ENCODE peak calls at places on chromosomes 6 and 20, in ten cellular contexts. One of them, this sample, is unnamed.

GRCh38 chr6:144156991-144157390 is 6.7 kb downstream of the STX11 start:
- DNase-seq in brain microvascular endothelial cell: no peak
- DNase-seq in endothelial cell of umbilical vein: peak; percentile 80
- DNase-seq in kidney: no peak
- DNase-seq in dorsolateral prefrontal cortex: no peak
- DNase-seq in lower lobe of right lung: no peak
- DNase-seq in CD8-positive, alpha-beta T cell: no peak
- DNase-seq in cardiac muscle cell: no peak
- DNase-seq in H9: peak; percentile 33
- DNase-seq in heart right ventricle: no peak
- DNase-seq in this sample: no peak

GRCh38 chr6:148521158-148521557 is 178.5 kb downstream of the SASH1 start:
- DNase-seq in endothelial cell of umbilical vein: no peak
- DNase-seq in kidney: no peak
- DNase-seq in lower lobe of right lung: no peak
- DNase-seq in heart right ventricle: no peak
- DNase-seq in brain microvascular endothelial cell: no peak
- DNase-seq in cardiac muscle cell: no peak
- DNase-seq in CD8-positive, alpha-beta T cell: no peak
- DNase-seq in H9: no peak
- DNase-seq in dorsolateral prefrontal cortex: no peak
- DNase-seq in this sample: no peak

GRCh38 chr6:37710616-37711015 is 12.9 kb upstream of the MDGA1 start:
- DNase-seq in cardiac muscle cell: no peak
- DNase-seq in brain microvascular endothelial cell: no peak
- DNase-seq in dorsolateral prefrontal cortex: no peak
- DNase-seq in endothelial cell of umbilical vein: no peak
- DNase-seq in CD8-positive, alpha-beta T cell: no peak
- DNase-seq in heart right ventricle: no peak
- DNase-seq in H9: no peak
- DNase-seq in lower lobe of right lung: no peak
- DNase-seq in kidney: no peak
- DNase-seq in this sample: no peak

GRCh38 chr6:26502169-26502568 is 2.1 kb downstream of the BTN1A1 start:
- DNase-seq in dorsolateral prefrontal cortex: no peak
- DNase-seq in cardiac muscle cell: no peak
- DNase-seq in kidney: no peak
- DNase-seq in lower lobe of right lung: no peak
- DNase-seq in heart right ventricle: no peak
- DNase-seq in endothelial cell of umbilical vein: no peak
- DNase-seq in CD8-positive, alpha-beta T cell: no peak
- DNase-seq in H9: no peak
- DNase-seq in brain microvascular endothelial cell: no peak
- DNase-seq in this sample: no peak

GRCh38 chr6:15369838-15370237 is 124.0 kb downstream of the JARID2 start:
- DNase-seq in H9: no peak
- DNase-seq in brain microvascular endothelial cell: no peak
- DNase-seq in CD8-positive, alpha-beta T cell: no peak
- DNase-seq in dorsolateral prefrontal cortex: no peak
- DNase-seq in kidney: no peak
- DNase-seq in heart right ventricle: no peak
- DNase-seq in cardiac muscle cell: no peak
- DNase-seq in endothelial cell of umbilical vein: no peak
- DNase-seq in lower lobe of right lung: no peak
- DNase-seq in this sample: no peak

GRCh38 chr6:88263591-88263990 is 97.4 kb upstream of the CNR1 start:
- DNase-seq in CD8-positive, alpha-beta T cell: no peak
- DNase-seq in kidney: no peak
- DNase-seq in brain microvascular endothelial cell: no peak
- DNase-seq in dorsolateral prefrontal cortex: no peak
- DNase-seq in endothelial cell of umbilical vein: no peak
- DNase-seq in H9: peak; percentile 53
- DNase-seq in heart right ventricle: no peak
- DNase-seq in cardiac muscle cell: peak; percentile 12
- DNase-seq in lower lobe of right lung: no peak
- DNase-seq in this sample: no peak

GRCh38 chr20:21571841-21572690 is 58.2 kb upstream of the NKX2-2 start:
- DNase-seq in endothelial cell of umbilical vein: peak; percentile 18
- DNase-seq in lower lobe of right lung: no peak
- DNase-seq in dorsolateral prefrontal cortex: peak; percentile 10
- DNase-seq in CD8-positive, alpha-beta T cell: no peak
- DNase-seq in kidney: no peak
- DNase-seq in cardiac muscle cell: peak; percentile 6
- DNase-seq in heart right ventricle: no peak
- DNase-seq in brain microvascular endothelial cell: no peak
- DNase-seq in H9: no peak
- DNase-seq in this sample: peak; percentile 21

GRCh38 chr6:11972806-11973205 is 39.3 kb upstream of the HIVEP1 start:
- DNase-seq in CD8-positive, alpha-beta T cell: no peak
- DNase-seq in dorsolateral prefrontal cortex: no peak
- DNase-seq in cardiac muscle cell: no peak
- DNase-seq in endothelial cell of umbilical vein: no peak
- DNase-seq in H9: no peak
- DNase-seq in brain microvascular endothelial cell: no peak
- DNase-seq in lower lobe of right lung: no peak
- DNase-seq in kidney: no peak
- DNase-seq in heart right ventricle: no peak
- DNase-seq in this sample: no peak

GRCh38 chr6:42428326-42429041 is 23.2 kb downstream of the TRERF1 start:
- DNase-seq in H9: no peak
- DNase-seq in heart right ventricle: peak; percentile 64
- DNase-seq in CD8-positive, alpha-beta T cell: no peak
- DNase-seq in brain microvascular endothelial cell: no peak
- DNase-seq in lower lobe of right lung: no peak
- DNase-seq in dorsolateral prefrontal cortex: no peak
- DNase-seq in endothelial cell of umbilical vein: no peak
- DNase-seq in cardiac muscle cell: peak; percentile 43
- DNase-seq in kidney: peak; percentile 86
- DNase-seq in this sample: no peak

DNA sequence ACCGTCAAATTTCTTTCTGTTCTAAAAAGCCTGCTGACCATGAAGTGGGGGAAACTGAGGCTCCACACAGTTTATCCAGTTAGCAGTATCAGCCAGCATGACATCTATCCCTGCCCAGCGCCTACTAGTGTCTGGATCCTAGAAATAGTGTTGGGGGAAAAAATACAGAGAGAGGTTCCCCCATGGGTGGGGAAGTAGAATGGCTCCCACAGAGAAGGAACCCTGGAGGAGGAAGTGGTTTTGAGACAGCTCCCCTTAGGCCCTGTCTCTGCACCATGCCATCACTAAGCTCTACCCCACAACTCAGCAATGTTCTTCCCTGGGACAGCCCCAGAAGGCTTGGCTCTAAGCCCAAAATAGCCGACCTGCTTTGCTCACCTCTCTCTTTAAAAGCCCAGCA is 153.4 kb downstream of the MBOAT1 start:
- DNase-seq in heart right ventricle: no peak
- DNase-seq in lower lobe of right lung: no peak
- DNase-seq in cardiac muscle cell: no peak
- DNase-seq in brain microvascular endothelial cell: no peak
- DNase-seq in endothelial cell of umbilical vein: no peak
- DNase-seq in dorsolateral prefrontal cortex: no peak
- DNase-seq in H9: no peak
- DNase-seq in kidney: no peak
- DNase-seq in CD8-positive, alpha-beta T cell: no peak
- DNase-seq in this sample: no peak
- TF ChIP-seq CTCF in heart right ventricle: no peak
- TF ChIP-seq CTCF in lower lobe of right lung: no peak
- TF ChIP-seq CTCF in cardiac muscle cell: no peak
- TF ChIP-seq CTCF in brain microvascular endothelial cell: no peak
- TF ChIP-seq CTCF in endothelial cell of umbilical vein: no peak
- TF ChIP-seq CTCF in dorsolateral prefrontal cortex: no peak
- TF ChIP-seq CTCF in H9: peak; percentile 16
- TF ChIP-seq CTCF in kidney: no peak
- TF ChIP-seq CTCF in CD8-positive, alpha-beta T cell: no peak
- TF ChIP-seq CTCF in this sample: no peak

GRCh38 chr6:138229663-138230194 is 11.4 kb upstream of the PBOV1 start:
- DNase-seq in dorsolateral prefrontal cortex: no peak
- DNase-seq in H9: no peak
- DNase-seq in CD8-positive, alpha-beta T cell: no peak
- DNase-seq in endothelial cell of umbilical vein: no peak
- DNase-seq in brain microvascular endothelial cell: no peak
- DNase-seq in heart right ventricle: no peak
- DNase-seq in lower lobe of right lung: no peak
- DNase-seq in kidney: no peak
- DNase-seq in cardiac muscle cell: no peak
- DNase-seq in this sample: no peak

GRCh38 chr6:138231399-138231886 is 13.2 kb upstream of the PBOV1 start:
- DNase-seq in H9: no peak
- DNase-seq in endothelial cell of umbilical vein: peak; percentile 56
- DNase-seq in cardiac muscle cell: no peak
- DNase-seq in brain microvascular endothelial cell: no peak
- DNase-seq in dorsolateral prefrontal cortex: no peak
- DNase-seq in lower lobe of right lung: no peak
- DNase-seq in heart right ventricle: no peak
- DNase-seq in kidney: no peak
- DNase-seq in CD8-positive, alpha-beta T cell: no peak
- DNase-seq in this sample: no peak

GRCh38 chr6:138234363-138234762 is 16.1 kb upstream of the PBOV1 start:
- DNase-seq in heart right ventricle: no peak
- DNase-seq in lower lobe of right lung: no peak
- DNase-seq in H9: no peak
- DNase-seq in brain microvascular endothelial cell: no peak
- DNase-seq in cardiac muscle cell: no peak
- DNase-seq in kidney: no peak
- DNase-seq in CD8-positive, alpha-beta T cell: no peak
- DNase-seq in dorsolateral prefrontal cortex: no peak
- DNase-seq in endothelial cell of umbilical vein: no peak
- DNase-seq in this sample: peak; percentile 17

GRCh38 chr6:138229072-138229471 is 10.8 kb upstream of the PBOV1 start:
- DNase-seq in H9: no peak
- DNase-seq in kidney: no peak
- DNase-seq in lower lobe of right lung: no peak
- DNase-seq in brain microvascular endothelial cell: no peak
- DNase-seq in dorsolateral prefrontal cortex: no peak
- DNase-seq in CD8-positive, alpha-beta T cell: no peak
- DNase-seq in endothelial cell of umbilical vein: no peak
- DNase-seq in cardiac muscle cell: no peak
- DNase-seq in heart right ventricle: no peak
- DNase-seq in this sample: no peak

DNA sequence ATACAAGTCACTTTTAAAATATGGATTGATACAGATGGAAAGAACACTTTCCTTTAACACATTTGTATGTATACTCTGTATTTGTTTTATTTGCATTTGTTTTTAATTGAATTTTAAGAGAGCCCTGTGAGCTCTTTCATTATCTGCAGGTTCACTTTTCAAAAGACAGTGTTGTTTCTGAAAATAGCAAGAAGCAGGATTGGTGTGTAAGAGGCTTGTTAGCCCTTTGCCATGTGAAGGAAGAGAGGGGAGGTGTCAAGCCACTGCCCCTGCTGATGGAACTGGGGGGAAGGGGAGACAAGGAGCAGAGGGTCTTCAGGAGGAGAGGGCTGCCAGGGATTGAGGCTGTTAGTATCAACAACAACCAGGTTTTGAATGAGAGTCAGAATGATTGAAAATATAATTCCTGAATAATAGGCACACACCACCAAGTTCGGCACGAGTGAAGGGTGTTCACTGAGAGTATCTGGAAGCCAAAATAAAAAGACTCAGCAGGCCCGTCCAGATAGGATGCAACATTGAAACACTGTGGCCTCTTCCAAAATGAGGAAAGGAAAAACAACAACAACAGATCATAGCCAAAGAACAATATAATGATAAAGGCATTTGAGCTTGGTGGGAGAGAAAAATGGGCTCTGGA is 12.6 kb upstream of the PBOV1 start:
- DNase-seq in endothelial cell of umbilical vein: no peak
- DNase-seq in heart right ventricle: no peak
- DNase-seq in cardiac muscle cell: no peak
- DNase-seq in brain microvascular endothelial cell: no peak
- DNase-seq in CD8-positive, alpha-beta T cell: no peak
- DNase-seq in H9: no peak
- DNase-seq in dorsolateral prefrontal cortex: no peak
- DNase-seq in lower lobe of right lung: no peak
- DNase-seq in kidney: no peak
- DNase-seq in this sample: no peak
- H3K27ac ChIP-seq in endothelial cell of umbilical vein: peak overlapping the region; percentile 45
- H3K27ac ChIP-seq in heart right ventricle: no peak overlapping the region
- H3K27ac ChIP-seq in cardiac muscle cell: no peak overlapping the region
- H3K27ac ChIP-seq in brain microvascular endothelial cell: no peak overlapping the region
- H3K27ac ChIP-seq in CD8-positive, alpha-beta T cell: no peak overlapping the region
- H3K27ac ChIP-seq in H9: no peak overlapping the region
- H3K27ac ChIP-seq in dorsolateral prefrontal cortex: peak overlapping the region; percentile 51
- H3K27ac ChIP-seq in lower lobe of right lung: no peak overlapping the region
- H3K27ac ChIP-seq in kidney: no peak overlapping the region
- H3K27ac ChIP-seq in this sample: no peak overlapping the region

DNA sequence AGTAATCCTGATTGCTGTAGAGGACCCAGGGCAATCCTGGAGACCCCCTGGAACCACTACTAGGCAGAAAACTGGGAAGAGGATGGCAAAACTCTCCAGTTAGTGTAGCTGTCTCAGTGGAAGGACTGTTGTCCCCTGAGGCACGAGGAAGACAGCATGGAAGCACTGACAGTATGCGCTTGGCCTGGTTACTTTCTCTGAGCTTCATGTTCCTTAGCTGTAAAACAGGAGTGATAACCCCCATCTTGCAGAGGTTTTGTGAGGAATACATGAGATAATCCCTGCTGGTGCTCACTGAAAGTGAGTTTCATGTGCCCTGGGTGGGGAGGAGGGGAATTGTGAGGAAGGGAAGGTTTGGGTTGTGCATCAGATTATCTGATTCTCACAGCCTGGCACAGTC is 3.2 kb downstream of the NT5E start:
- DNase-seq in brain microvascular endothelial cell: no peak
- DNase-seq in CD8-positive, alpha-beta T cell: no peak
- DNase-seq in dorsolateral prefrontal cortex: no peak
- DNase-seq in lower lobe of right lung: no peak
- DNase-seq in endothelial cell of umbilical vein: no peak
- DNase-seq in kidney: no peak
- DNase-seq in H9: no peak
- DNase-seq in cardiac muscle cell: no peak
- DNase-seq in heart right ventricle: no peak
- DNase-seq in this sample: no peak
- TF ChIP-seq CTCF in brain microvascular endothelial cell: no peak
- TF ChIP-seq CTCF in CD8-positive, alpha-beta T cell: no peak
- TF ChIP-seq CTCF in dorsolateral prefrontal cortex: no peak
- TF ChIP-seq CTCF in lower lobe of right lung: no peak
- TF ChIP-seq CTCF in endothelial cell of umbilical vein: no peak
- TF ChIP-seq CTCF in kidney: no peak
- TF ChIP-seq CTCF in H9: no peak
- TF ChIP-seq CTCF in cardiac muscle cell: no peak
- TF ChIP-seq CTCF in heart right ventricle: no peak
- TF ChIP-seq CTCF in this sample: no peak

DNA sequence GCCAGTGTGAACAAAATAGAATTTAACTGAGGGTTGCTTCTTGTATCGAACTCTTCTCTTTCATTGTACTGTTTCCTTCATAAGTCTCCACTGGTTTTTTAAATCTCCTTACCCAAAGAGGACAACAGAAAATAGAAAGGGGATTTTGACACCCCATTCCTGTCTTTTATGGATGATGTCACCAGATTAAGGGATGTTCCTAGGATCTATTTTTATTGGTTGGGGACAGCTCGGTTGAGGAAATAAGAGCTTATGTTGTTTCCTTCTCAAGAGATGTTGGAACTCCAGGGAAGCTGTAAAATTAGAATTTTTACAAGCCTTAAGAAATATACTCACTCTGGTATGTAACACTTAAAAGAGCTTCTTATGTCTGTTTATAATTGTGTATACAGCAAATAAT is 171.5 kb downstream of the PHF3 start:
- DNase-seq in cardiac muscle cell: no peak
- DNase-seq in brain microvascular endothelial cell: no peak
- DNase-seq in dorsolateral prefrontal cortex: no peak
- DNase-seq in CD8-positive, alpha-beta T cell: no peak
- DNase-seq in lower lobe of right lung: no peak
- DNase-seq in endothelial cell of umbilical vein: no peak
- DNase-seq in kidney: no peak
- DNase-seq in H9: no peak
- DNase-seq in heart right ventricle: no peak
- DNase-seq in this sample: no peak
- H3K27ac ChIP-seq in cardiac muscle cell: no peak overlapping the region
- H3K27ac ChIP-seq in brain microvascular endothelial cell: peak overlapping the region; percentile 88
- H3K27ac ChIP-seq in dorsolateral prefrontal cortex: no peak overlapping the region
- H3K27ac ChIP-seq in CD8-positive, alpha-beta T cell: no peak overlapping the region
- H3K27ac ChIP-seq in lower lobe of right lung: peak overlapping the region; percentile 67
- H3K27ac ChIP-seq in endothelial cell of umbilical vein: peak overlapping the region; percentile 88
- H3K27ac ChIP-seq in kidney: no peak overlapping the region
- H3K27ac ChIP-seq in H9: no peak overlapping the region
- H3K27ac ChIP-seq in heart right ventricle: no peak overlapping the region
- H3K27ac ChIP-seq in this sample: no peak overlapping the region